ENCODE peak calls at places on chromosomes 16 and 17, in four cellular contexts. F is GM12878, V is K562, M is GM12891. G is an unnamed sample.
A peak's percentile ranks its signal among the peaks of the same experiment; 100 is the strongest.

GRCh38 chr16:86747761-86748160 is 169.4 kb downstream of the FOXL1 start:
- DNase-seq in V (no peak), F (no peak), M (no peak), G (no peak)

GRCh38 chr17:77473615-77474226 is 333.0 kb downstream of the SEC14L1 start:
- DNase-seq in F (no peak), M (no peak), V (no peak), G (no peak)

GRCh38 chr17:30176845-30177244 is 58.7 kb downstream of the SLC6A4 start:
- DNase-seq in M (no peak), F (no peak), V (no peak), G (no peak)

GRCh38 chr17:44220211-44221071 is 966 bp upstream of the UBTF start:
- DNase-seq in M (no peak), V (peak; percentile 82), F (no peak), G (peak; percentile 61)

GRCh38 chr17:81491193-81491592 is 21.4 kb downstream of the ACTG1 start:
- DNase-seq in V (no peak), F (no peak), M (no peak), G (no peak)

GRCh38 chr17:72294487-72294893 is 173.7 kb downstream of the SOX9 start:
- DNase-seq in F (no peak), M (no peak), V (no peak), G (no peak)

GRCh38 chr17:45841098-45841497 is 3.6 kb upstream of the SPPL2C start:
- DNase-seq in V (no peak), F (no peak), M (no peak), G (no peak)

GRCh38 chr16:17452931-17453330 is 17.8 kb downstream of the XYLT1 start:
- DNase-seq in M (no peak), F (no peak), V (no peak), G (no peak)

GRCh38 chr17:76416447-76416846 is 32.0 kb downstream of the SPHK1 start:
- DNase-seq in V (no peak), M (no peak), F (no peak), G (no peak)

GRCh38 chr17:4179071-4179470 is 36.1 kb downstream of the CYB5D2 start:
- DNase-seq in M (no peak), V (no peak), F (no peak), G (no peak)
- TF ChIP-seq TAF1 in M (no peak), V (no peak), F (no peak), G (no peak)

GRCh38 chr17:49235896-49236295 is 5.3 kb upstream of the PHOSPHO1 start:
- DNase-seq in M (no peak), F (no peak), V (no peak), G (no peak)
- TF ChIP-seq POLR2AphosphoS5 in M (no peak), F (no peak), V (no peak), G (no peak)

GRCh38 chr16:74752756-74753155 is 21.9 kb downstream of the FA2H start:
- DNase-seq in V (no peak), F (no peak), M (no peak), G (no peak)
- TF ChIP-seq TAF1 in V (no peak), F (no peak), M (no peak), G (no peak)

DNA sequence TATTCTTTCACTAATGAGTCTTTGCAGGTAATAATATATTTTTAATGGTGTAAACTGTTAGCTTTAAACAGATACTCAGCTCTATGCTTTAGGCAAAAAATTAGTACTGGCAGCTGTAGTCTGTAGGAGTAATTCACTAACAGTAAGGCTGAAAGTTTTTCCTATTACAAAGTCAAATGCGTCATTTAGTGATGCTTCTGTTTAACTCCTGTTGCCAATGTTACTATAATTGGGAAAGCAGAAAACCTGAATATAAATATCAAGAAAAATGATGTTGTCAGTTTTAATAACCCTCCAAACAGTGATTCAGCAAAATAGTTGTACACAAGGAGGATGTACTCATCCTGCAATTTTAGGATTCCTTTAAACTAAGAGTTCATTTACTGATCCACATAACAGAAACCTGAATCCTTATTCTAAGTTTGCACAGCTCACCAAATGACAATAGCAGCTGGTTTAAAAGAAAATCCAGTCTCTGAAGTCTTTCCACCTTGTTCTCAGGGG is 4.3 kb downstream of the CDR2 start:
- DNase-seq in F (no peak), V (no peak), M (no peak), G (no peak)
- TF ChIP-seq POLR2AphosphoS5 in F (no peak), V (no peak), M (no peak), G (no peak)

GRCh38 chr17:28421775-28422305 is 15.8 kb upstream of the SLC46A1 start:
- DNase-seq in V (no peak), F (no peak), M (no peak), G (no peak)

GRCh38 chr17:28425206-28425605 is 19.2 kb upstream of the SLC46A1 start:
- DNase-seq in F (no peak), V (no peak), M (no peak), G (no peak)

GRCh38 chr17:28426081-28426519 is 20.1 kb upstream of the SLC46A1 start:
- DNase-seq in F (no peak), M (no peak), V (peak; percentile 63), G (no peak)

GRCh38 chr17:28427372-28427771 is 21.4 kb upstream of the SLC46A1 start:
- DNase-seq in F (no peak), M (no peak), V (no peak), G (no peak)
- TF ChIP-seq TAF1 in F (no peak), M (no peak), V (no peak), G (no peak)

GRCh38 chr17:1829579-1830257 is at the start of the genes RPA1 and SMYD4:
- DNase-seq in V (peak; percentile 95), F (peak; percentile 48), M (peak; percentile 93), G (peak; percentile 96)
- TF ChIP-seq POLR2AphosphoS5 in V (peak; percentile 57), F (peak; percentile 86), M (peak; percentile 77), G (peak; percentile 82)

GRCh38 chr16:70432800-70433455 is 6.0 kb downstream of the ST3GAL2 start:
- DNase-seq in V (no peak), F (no peak), M (no peak), G (no peak)
- TF ChIP-seq TAF1 in V (no peak), F (no peak), M (no peak), G (no peak)

DNA sequence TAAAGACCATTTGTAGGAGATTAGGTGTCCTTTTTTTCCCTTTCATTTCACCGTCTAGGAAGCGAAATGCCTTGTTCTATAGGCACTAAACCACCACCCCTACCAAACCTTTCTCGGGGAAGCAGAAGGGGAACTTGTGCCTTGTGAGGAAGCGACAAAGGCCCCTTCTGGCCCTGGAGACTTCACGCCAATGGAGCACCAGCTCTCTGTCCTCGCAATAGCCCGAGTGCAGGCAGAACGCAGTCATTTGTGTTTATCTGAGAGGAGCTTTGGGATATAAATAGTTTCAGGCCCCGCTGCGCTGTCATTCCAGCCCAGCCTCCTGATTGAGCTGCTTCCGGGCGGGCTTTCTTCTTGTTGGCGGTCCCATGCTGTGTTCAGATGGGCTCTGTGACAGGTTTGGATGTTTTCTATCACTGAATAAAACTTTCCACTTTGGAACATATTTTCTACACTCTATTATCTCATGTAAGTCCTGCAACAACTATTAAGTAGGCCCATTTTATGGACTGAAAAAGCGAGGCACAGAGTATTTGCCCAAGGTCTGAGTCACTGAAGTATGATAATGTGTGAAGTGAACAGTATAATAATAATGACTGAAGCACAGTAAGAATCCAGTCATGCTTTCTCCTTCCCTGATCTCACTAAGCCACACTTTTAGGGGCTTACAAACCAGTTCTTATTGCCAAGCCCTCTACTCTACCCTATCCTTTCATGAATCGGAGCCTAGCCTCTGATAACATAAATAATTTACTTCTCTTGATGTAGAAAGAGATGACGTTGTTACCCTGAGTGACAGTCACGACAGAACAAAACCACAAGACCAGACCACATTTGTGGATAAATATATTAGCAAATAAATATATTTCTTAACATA is 1.1 kb upstream of the SUPT4H1 start:
- DNase-seq in F (no peak), M (no peak), V (no peak), G (no peak)
- TF ChIP-seq POLR2AphosphoS5 in F (peak; percentile 39), M (peak; percentile 63), V (peak; percentile 60), G (no peak)